ENCODE peak calls at places on chromosomes 1 and 21, in six cellular contexts. M is suprapubic skin, Q is upper lobe of right lung, Y is IMR-90, S is uterus, Z is heart right ventricle. F is an unnamed sample.

GRCh38 chr1:234315091-234315541 is 58.1 kb upstream of the COA6 start:
- DNase-seq in M (no peak), Q (no peak), Y (peak; percentile 76), S (no peak), Z (no peak), F (no peak)

GRCh38 chr1:200512191-200512590 is 102.4 kb upstream of the ZNF281 start:
- DNase-seq in M (no peak), Q (no peak), Y (peak; percentile 95), S (no peak), Z (no peak), F (peak; percentile 42)

GRCh38 chr1:115134231-115134630 is 44.9 kb upstream of the TSPAN2 start:
- DNase-seq in M (no peak), Q (no peak), Y (no peak), S (no peak), Z (no peak), F (no peak)

GRCh38 chr1:17046043-17046657 is 7.7 kb downstream of the SDHB start:
- DNase-seq in M (no peak), Q (no peak), Y (peak; percentile 72), S (no peak), Z (no peak), F (peak; percentile 44)

GRCh38 chr21:34092241-34092921 is 19.0 kb downstream of the MRPS6 start:
- DNase-seq in M (no peak), Q (no peak), Y (no peak), S (no peak), Z (no peak), F (no peak)

GRCh38 chr1:30340934-30341333 is 382.5 kb downstream of the MATN1 start:
- DNase-seq in M (no peak), Q (no peak), Y (no peak), S (no peak), Z (no peak), F (no peak)

GRCh38 chr1:17587693-17588047 is 48.2 kb downstream of the ARHGEF10L start:
- DNase-seq in M (no peak), Q (no peak), Y (peak; percentile 68), S (no peak), Z (no peak), F (no peak)

GRCh38 chr1:201486158-201486557 is 17.2 kb upstream of the PHLDA3 start:
- DNase-seq in M (no peak), Q (no peak), Y (peak; percentile 62), S (no peak), Z (no peak), F (no peak)

GRCh38 chr1:231985624-231986023 is 359.0 kb downstream of the DISC1 start:
- DNase-seq in M (no peak), Q (no peak), Y (no peak), S (no peak), Z (no peak), F (no peak)

GRCh38 chr21:14356771-14357170 is 26.2 kb downstream of the HSPA13 start:
- DNase-seq in M (no peak), Q (no peak), Y (no peak), S (no peak), Z (no peak), F (no peak)

DNA sequence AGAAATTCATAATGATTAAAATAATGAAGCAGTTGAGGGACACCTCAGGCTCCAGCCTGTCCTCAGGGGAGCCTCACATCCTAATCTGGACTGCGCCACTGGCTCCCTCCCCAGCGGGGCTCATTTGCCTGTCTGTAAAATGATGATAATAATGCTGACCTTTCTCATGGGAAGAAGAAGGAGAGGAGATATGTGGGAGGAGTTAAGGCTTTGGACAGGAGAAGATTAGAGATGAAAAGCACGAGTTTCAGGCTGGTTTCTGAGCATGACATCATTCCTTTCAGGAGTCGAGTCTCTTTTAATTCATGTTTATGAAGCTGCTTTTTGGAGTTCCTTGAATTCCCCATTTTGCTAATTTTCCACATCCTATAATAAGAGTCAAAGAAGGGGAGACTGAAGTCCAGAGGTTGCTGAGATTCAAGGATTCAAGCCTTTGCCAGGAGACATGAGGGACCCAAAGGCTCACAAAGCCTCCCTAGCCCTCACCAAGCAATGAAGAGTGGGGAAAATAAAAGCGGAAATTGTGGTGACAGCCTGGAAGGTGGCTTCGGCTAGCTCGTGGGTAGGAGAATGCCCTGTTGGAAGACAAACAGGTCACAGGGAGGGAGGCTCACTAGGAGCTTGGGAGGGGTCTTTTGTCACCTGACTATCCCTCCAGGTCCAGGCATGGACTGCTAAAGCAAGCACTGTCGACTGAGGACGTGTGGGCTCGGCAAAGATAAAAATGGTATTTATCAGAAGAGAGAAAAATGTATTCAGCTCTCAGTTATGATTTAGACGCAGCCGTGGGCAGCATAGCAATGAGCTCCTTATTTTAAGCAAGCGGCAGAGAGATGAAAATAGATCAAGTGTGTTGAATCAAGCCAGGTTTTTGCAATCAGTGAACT is 27.5 kb upstream of the STMN1 start:
- DNase-seq in M (no peak), Q (no peak), Y (no peak), S (no peak), Z (no peak), F (no peak)
- TF ChIP-seq CTCF in M (no peak), Q (no peak), Y (no peak), S (no peak), Z (no peak), F (no peak)

GRCh38 chr1:112702420-112703261 is 4.3 kb downstream of the RHOC start:
- DNase-seq in M (peak; percentile 35), Q (peak; percentile 36), Y (no peak), S (no peak), Z (no peak), F (no peak)

GRCh38 chr1:112706505-112707216 is at the start of gene RHOC:
- DNase-seq in M (no peak), Q (peak; percentile 88), Y (peak; percentile 56), S (peak; percentile 68), Z (peak; percentile 81), F (no peak)

GRCh38 chr1:112704908-112705627 is 1.9 kb downstream of the RHOC start:
- DNase-seq in M (peak; percentile 91), Q (peak; percentile 86), Y (peak; percentile 96), S (peak; percentile 96), Z (peak; percentile 85), F (peak; percentile 85)

GRCh38 chr1:112703706-112704105 is 3.2 kb downstream of the RHOC start:
- DNase-seq in M (no peak), Q (no peak), Y (no peak), S (no peak), Z (no peak), F (no peak)

DNA sequence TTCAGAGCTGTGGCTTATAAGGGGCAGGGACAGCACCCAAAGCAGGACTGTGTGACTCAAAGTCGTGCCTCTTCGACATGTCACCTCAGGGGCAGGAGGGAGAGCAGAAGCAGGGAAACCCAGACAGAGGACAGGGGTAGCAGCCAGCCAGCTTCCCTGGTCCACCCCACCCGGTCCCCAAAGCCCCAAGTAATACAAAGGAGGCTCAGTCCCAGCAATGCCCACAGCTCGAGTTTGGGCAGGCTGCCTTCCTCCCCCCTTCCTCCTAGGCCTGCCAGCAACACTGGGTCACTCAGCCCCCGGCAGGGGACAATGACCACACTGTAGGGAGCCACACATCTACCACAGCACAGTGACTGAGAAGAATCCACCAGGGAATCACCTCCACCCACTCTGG is 2.4 kb downstream of the RHOC start:
- DNase-seq in M (peak; percentile 79), Q (no peak), Y (no peak), S (no peak), Z (no peak), F (no peak)
- H3K4me3 ChIP-seq in M (peak overlapping the region; percentile 94), Q (peak overlapping the region; percentile 97), Y (peak overlapping the region; percentile 32), S (peak overlapping the region; percentile 99), Z (peak overlapping the region; percentile 94), F (peak overlapping the region; percentile 88)

GRCh38 chr1:203584040-203584439 is 42.6 kb upstream of the ATP2B4 start:
- DNase-seq in M (no peak), Q (no peak), Y (peak; percentile 61), S (peak; percentile 49), Z (no peak), F (no peak)
- H3K27ac ChIP-seq in M (no peak overlapping the region), Q (no peak overlapping the region), Y (no peak overlapping the region), S (no peak overlapping the region), Z (no peak overlapping the region), F (no peak overlapping the region)

DNA sequence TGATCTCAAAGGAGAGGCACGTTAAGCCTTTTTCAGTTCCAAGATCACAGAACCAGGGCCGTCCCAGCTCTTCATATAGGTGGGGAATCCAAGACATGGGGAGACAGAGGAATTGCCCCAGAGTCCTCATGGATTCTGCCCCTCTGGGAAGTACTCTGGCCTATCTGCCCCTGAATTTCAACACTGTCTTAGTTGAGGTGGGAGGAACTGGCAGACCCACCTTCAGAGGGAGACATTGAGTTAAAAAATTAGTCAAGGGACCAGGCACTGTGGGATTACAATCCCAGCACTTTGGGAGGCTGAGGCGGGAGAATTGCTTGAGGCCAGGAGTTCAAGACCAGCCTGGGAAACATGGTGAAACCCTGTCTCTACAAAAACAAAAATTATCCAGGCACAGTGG is 2.1 kb upstream of the KNCN start:
- DNase-seq in M (no peak), Q (no peak), Y (no peak), S (no peak), Z (no peak), F (no peak)
- TF ChIP-seq CTCF in M (no peak), Q (no peak), Y (no peak), S (no peak), Z (no peak), F (no peak)

GRCh38 chr1:89310976-89311375 is 38.3 kb upstream of the GBP5 start:
- DNase-seq in M (no peak), Q (no peak), Y (no peak), S (no peak), Z (no peak), F (no peak)
- H3K4me3 ChIP-seq in M (no peak overlapping the region), Q (no peak overlapping the region), Y (no peak overlapping the region), S (no peak overlapping the region), Z (no peak overlapping the region), F (no peak overlapping the region)

GRCh38 chr1:1880617-1881312 is 10.1 kb downstream of the GNB1 start:
- DNase-seq in M (no peak), Q (no peak), Y (no peak), S (no peak), Z (no peak), F (no peak)
- H3K27ac ChIP-seq in M (no peak overlapping the region), Q (no peak overlapping the region), Y (no peak overlapping the region), S (no peak overlapping the region), Z (no peak overlapping the region), F (no peak overlapping the region)

F was measured in AG04450.